ENCODE peak calls at places on chromosomes 11 and 22, in six cellular contexts. I, V, R, C, Y and W are unnamed samples.

GRCh38 chr22:48824673-48825651 is 1002.7 kb downstream of the BRD1 start:
- DNase-seq in I (no peak), V (no peak), R (peak), C (peak), Y (no peak), W (no peak)

GRCh38 chr11:57314221-57314973 is 10.4 kb downstream of the TNKS1BP1 start:
- DNase-seq in I (no peak), V (no peak), R (no peak), C (no peak), Y (no peak), W (no peak)

GRCh38 chr11:125468025-125468424 is 28.0 kb downstream of the FEZ1 start:
- DNase-seq in I (no peak), V (no peak), R (no peak), C (no peak), Y (no peak), W (no peak)

GRCh38 chr11:7858001-7858400 is 61.3 kb upstream of the OR5P2 start:
- DNase-seq in I (no peak), V (no peak), R (no peak), C (no peak), Y (no peak), W (no peak)

GRCh38 chr11:118953265-118953664 is 2.8 kb upstream of the UPK2 start:
- DNase-seq in I (no peak), V (no peak), R (peak), C (peak), Y (peak), W (no peak)

GRCh38 chr22:32376681-32377080 is 19.0 kb downstream of the RFPL3 start:
- DNase-seq in I (no peak), V (no peak), R (no peak), C (no peak), Y (no peak), W (no peak)

GRCh38 chr11:83744620-83745192 is 458.5 kb upstream of the CCDC90B start:
- DNase-seq in I (no peak), V (no peak), R (no peak), C (no peak), Y (no peak), W (no peak)

GRCh38 chr11:35061516-35062440 is 77.2 kb upstream of the CD44 start:
- DNase-seq in I (no peak), V (no peak), R (peak), C (no peak), Y (no peak), W (no peak)

GRCh38 chr11:100874203-100874602 is 187.1 kb downstream of the ARHGAP42 start:
- DNase-seq in I (no peak), V (no peak), R (no peak), C (no peak), Y (no peak), W (no peak)

GRCh38 chr22:49394116-49394785 is 433.4 kb downstream of the BRD1 start:
- DNase-seq in I (no peak), V (no peak), R (no peak), C (no peak), Y (no peak), W (no peak)

GRCh38 chr11:134647066-134647746 is 235.2 kb upstream of the B3GAT1 start:
- DNase-seq in I (no peak), V (no peak), R (no peak), C (no peak), Y (no peak), W (no peak)

GRCh38 chr22:49049691-49050090 is 778.0 kb downstream of the BRD1 start:
- DNase-seq in I (no peak), V (no peak), R (no peak), C (no peak), Y (no peak), W (no peak)

GRCh38 chr11:106286881-106287504 is 209.5 kb downstream of the AASDHPPT start:
- DNase-seq in I (no peak), V (no peak), R (no peak), C (no peak), Y (no peak), W (no peak)

GRCh38 chr11:111438846-111439520 is 59.9 kb upstream of the POU2AF1 start:
- DNase-seq in I (no peak), V (no peak), R (no peak), C (no peak), Y (no peak), W (no peak)

GRCh38 chr11:44899959-44900358 is 50.7 kb downstream of the TP53I11 start:
- DNase-seq in I (peak), V (peak), R (no peak), C (peak), Y (peak), W (peak)

GRCh38 chr22:43293661-43294392 is 49.3 kb downstream of the SCUBE1 start:
- DNase-seq in I (no peak), V (no peak), R (no peak), C (no peak), Y (no peak), W (peak)

GRCh38 chr11:70715636-70716035 is 317.3 kb downstream of the CTTN start:
- DNase-seq in I (no peak), V (no peak), R (no peak), C (no peak), Y (no peak), W (no peak)

GRCh38 chr11:95119361-95120060 is 29.9 kb downstream of the ENDOD1 start:
- DNase-seq in I (no peak), V (no peak), R (no peak), C (no peak), Y (no peak), W (no peak)

GRCh38 chr11:63573881-63574855 is 11.0 kb upstream of the PLAAT2 start:
- DNase-seq in I (peak), V (no peak), R (no peak), C (peak), Y (peak), W (no peak)

GRCh38 chr11:67071420-67072284 is 15.0 kb downstream of the RHOD start:
- DNase-seq in I (peak), V (peak), R (no peak), C (peak), Y (peak), W (peak)

GRCh38 chr22:36330655-36331305 is 57.0 kb downstream of the MYH9 start:
- DNase-seq in I (peak), V (no peak), R (no peak), C (peak), Y (peak), W (no peak)

GRCh38 chr11:116217006-116217405 is 555.8 kb downstream of the BUD13 start:
- DNase-seq in I (no peak), V (no peak), R (peak), C (peak), Y (peak), W (no peak)

GRCh38 chr11:3194016-3194816 is 24.4 kb downstream of the MRGPRG start:
- DNase-seq in I (no peak), V (no peak), R (no peak), C (no peak), Y (no peak), W (no peak)